ENCODE peak calls at places on chromosomes 12 and 14, in six cellular contexts. F is choroid plexus epithelial cell, R is fibroblast of mammary gland, Y is hepatocyte, E is right lobe of liver, G is lung. O is an unnamed sample.

GRCh38 chr14:103528512-103529382 is at the start of gene TRMT61A:
- DNase-seq in F (peak), E (peak), Y (peak), R (peak), G (peak), O (peak)

GRCh38 chr14:21860172-21860571 is 186.6 kb upstream of the OR4E1 start:
- DNase-seq in G (no peak), F (peak), Y (no peak), R (peak), E (no peak), O (peak)

GRCh38 chr12:89529738-89530137 is 3.9 kb upstream of the POC1B start:
- DNase-seq in E (no peak), G (no peak), R (peak), F (peak), Y (peak), O (peak)

GRCh38 chr12:95909871-95910270 is 32.5 kb downstream of the CCDC38 start:
- DNase-seq in F (no peak), Y (no peak), R (no peak), E (no peak), G (no peak), O (no peak)

GRCh38 chr12:50195832-50196231 is 28.7 kb upstream of the CERS5 start:
- DNase-seq in E (no peak), G (no peak), F (no peak), Y (no peak), R (no peak), O (no peak)

GRCh38 chr12:57476162-57476992 is 3.3 kb downstream of the ARHGAP9 start:
- DNase-seq in Y (no peak), F (no peak), G (no peak), E (no peak), R (no peak), O (no peak)

GRCh38 chr14:20278414-20278813 is 27.3 kb downstream of the TTC5 start:
- DNase-seq in E (no peak), F (peak), G (no peak), Y (peak), R (peak), O (peak)

GRCh38 chr14:91390165-91390778 is 27.3 kb downstream of the CCDC88C start:
- DNase-seq in Y (no peak), F (no peak), G (no peak), R (no peak), E (no peak), O (no peak)

GRCh38 chr12:873954-874353 is 75.5 kb downstream of the RAD52 start:
- DNase-seq in R (peak), E (no peak), F (peak), Y (no peak), G (no peak), O (no peak)

GRCh38 chr14:66507181-66507721 is 696 bp upstream of the GPHN start:
- DNase-seq in G (no peak), R (no peak), Y (no peak), F (no peak), E (no peak), O (no peak)

GRCh38 chr12:56115329-56115728 is 1.1 kb upstream of the RPL41 start:
- DNase-seq in Y (no peak), E (no peak), G (no peak), F (peak), R (peak), O (peak)

GRCh38 chr14:103561381-103562134 is 899 bp downstream of the BAG5 start:
- DNase-seq in Y (peak), G (peak), R (peak), E (no peak), F (peak), O (peak)

GRCh38 chr14:72894623-72895378 is 900 bp upstream of the DPF3 start:
- DNase-seq in Y (peak), E (no peak), R (no peak), G (no peak), F (no peak), O (peak)

GRCh38 chr12:31524791-31525495 is 66.0 kb downstream of the DENND5B start:
- DNase-seq in F (peak), R (peak), Y (no peak), E (no peak), G (no peak), O (peak)

GRCh38 chr12:56877195-56878009 is 56.8 kb downstream of the SDR9C7 start:
- DNase-seq in E (no peak), G (no peak), F (no peak), R (no peak), Y (no peak), O (no peak)

GRCh38 chr12:71746983-71747611 is 7.6 kb upstream of the RAB21 start:
- DNase-seq in G (peak), R (peak), Y (peak), F (peak), E (no peak), O (peak)
- TF ChIP-seq CTCF in G (peak), R (peak), Y (peak), F (peak), E (peak), O (peak)

GRCh38 chr12:7637641-7638040 is 28.1 kb downstream of the APOBEC1 start:
- DNase-seq in R (no peak), Y (no peak), G (no peak), F (no peak), E (no peak), O (no peak)
- H3K4me3 ChIP-seq in R (no peak), Y (no peak), G (no peak), F (no peak), E (no peak), O (no peak)

DNA sequence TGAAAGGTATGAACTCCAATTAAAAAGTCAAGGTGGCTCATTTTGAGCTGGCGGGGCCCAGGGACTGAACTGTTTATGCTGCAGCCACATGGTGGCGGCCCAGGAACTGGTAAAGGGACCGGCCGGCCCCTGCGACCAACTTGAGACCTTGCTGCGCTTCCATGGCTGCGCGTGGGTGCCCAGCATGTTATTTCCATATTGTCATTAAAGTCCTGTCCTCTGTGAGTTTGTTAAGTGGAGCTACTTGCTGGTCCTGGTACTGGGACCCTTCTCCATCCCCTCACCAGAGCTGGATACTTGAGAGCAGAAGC is 62.3 kb downstream of the BEGAIN start:
- DNase-seq in Y (peak), R (peak), F (peak), E (no peak), G (no peak), O (peak)
- TF ChIP-seq CTCF in Y (peak), R (peak), F (peak), E (peak), G (no peak), O (no peak)

DNA sequence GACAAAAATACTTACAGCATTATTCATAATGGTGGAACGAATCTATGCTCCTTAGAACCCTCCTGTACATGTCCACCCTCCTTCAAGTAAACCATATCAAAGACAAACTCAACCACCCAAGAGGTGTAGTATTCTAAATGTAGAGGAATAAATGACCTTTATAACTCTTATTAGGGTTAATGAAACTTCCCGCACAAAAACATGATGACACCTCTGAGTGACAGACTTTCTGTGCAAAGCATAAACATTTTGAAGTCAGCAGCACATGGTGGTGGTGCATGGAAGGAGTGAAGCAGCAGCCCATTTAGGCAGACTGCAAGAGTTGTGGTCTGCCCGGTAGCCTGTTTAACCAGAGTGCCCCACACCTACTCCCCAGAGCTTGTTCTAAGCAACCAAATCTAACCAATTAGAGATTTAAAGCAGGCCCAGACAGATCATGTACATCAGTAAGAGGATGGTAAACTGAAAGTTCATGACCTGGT is 615 bp upstream of the ASB8 start:
- DNase-seq in F (no peak), G (no peak), R (no peak), Y (no peak), E (no peak), O (no peak)
- H3K4me3 ChIP-seq in F (peak), G (no peak), R (peak), Y (no peak), E (peak), O (peak)

DNA sequence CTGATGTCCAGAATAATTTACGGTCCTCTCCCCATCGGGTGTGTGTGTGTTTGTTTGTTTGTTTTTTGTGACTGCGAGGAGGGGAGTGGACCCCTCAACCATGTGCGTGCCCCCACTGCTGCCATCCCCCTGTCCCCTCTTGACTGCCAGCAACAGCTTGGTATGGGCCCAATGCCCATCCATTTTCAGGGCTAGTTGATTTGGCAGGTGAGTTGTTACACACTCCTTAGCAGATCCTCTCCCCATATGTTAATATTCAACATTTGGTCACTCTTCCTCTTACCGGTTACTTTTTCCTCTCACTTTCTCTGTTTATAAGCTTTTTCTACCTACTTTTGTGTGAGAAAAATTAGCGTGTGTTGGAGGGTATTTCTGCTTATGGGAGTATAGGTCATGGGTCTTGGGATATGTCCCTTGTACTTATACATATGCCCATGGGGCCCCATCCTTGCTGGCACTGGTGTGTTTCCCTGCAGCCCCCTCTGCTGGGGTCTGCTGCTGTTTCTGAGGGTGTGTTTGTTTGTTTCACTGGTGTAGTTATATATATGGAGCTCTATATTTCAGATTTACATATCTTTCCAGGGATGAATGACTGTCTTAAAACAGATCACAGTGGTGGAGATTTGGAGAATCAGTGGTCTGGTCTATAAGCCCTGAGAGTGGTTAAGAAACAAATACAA is 33.8 kb downstream of the ZFHX2 start:
- DNase-seq in G (no peak), E (no peak), Y (no peak), R (no peak), F (no peak), O (no peak)
- TF ChIP-seq CTCF in G (no peak), E (no peak), Y (no peak), R (no peak), F (no peak), O (no peak)

DNA sequence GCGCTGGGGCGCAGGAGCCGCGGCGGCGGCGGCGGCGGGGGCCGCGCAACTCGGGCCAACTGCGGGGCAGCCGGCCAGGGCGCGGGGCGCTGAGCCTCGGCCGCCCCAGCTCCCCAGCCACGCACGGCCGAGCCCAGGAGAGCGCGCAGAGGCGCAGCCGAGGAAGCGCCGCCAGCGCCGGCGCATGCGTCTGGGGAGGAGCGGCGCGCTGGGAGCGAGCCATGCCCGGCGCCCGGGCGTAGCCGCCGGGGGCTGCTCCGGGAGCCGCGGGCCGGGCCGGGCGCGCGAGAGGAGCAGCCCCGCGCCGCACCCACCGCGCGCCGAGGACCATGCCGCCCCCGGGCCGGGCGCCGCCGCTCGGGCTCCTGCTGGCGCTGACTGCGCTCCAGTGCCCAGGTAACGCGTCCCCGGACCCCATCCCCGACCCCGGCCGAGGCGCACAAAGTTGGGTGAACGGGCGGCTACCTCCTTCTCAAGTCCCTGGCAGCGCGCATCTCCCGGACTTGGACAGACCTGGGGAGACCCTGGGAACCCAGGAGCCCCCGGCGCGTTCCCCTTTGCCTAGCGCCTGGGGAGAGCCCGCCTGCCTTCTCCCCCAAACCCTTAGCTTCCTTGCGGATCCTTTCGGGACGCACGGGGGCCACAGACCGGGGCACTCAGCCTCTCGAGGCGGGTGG is 121.4 kb downstream of the AACS start:
- DNase-seq in G (no peak), Y (no peak), F (peak), E (no peak), R (no peak), O (no peak)
- H3K4me3 ChIP-seq in G (no peak), Y (no peak), F (peak), E (peak), R (no peak), O (peak)

GRCh38 chr14:23058654-23059504 is 1.6 kb upstream of the CDH24 start:
- DNase-seq in R (no peak), Y (no peak), F (no peak), G (no peak), E (no peak), O (no peak)

GRCh38 chr14:23061995-23062394 is 4.7 kb upstream of the CDH24 start:
- DNase-seq in R (peak), G (peak), E (no peak), F (peak), Y (peak), O (peak)

GRCh38 chr14:23063601-23064000 is 6.3 kb upstream of the CDH24 start:
- DNase-seq in R (no peak), E (no peak), Y (no peak), G (no peak), F (no peak), O (no peak)

GRCh38 chr14:23057757-23058653 is 685 bp upstream of the CDH24 start:
- DNase-seq in E (peak), G (peak), Y (peak), R (peak), F (peak), O (peak)

DNA sequence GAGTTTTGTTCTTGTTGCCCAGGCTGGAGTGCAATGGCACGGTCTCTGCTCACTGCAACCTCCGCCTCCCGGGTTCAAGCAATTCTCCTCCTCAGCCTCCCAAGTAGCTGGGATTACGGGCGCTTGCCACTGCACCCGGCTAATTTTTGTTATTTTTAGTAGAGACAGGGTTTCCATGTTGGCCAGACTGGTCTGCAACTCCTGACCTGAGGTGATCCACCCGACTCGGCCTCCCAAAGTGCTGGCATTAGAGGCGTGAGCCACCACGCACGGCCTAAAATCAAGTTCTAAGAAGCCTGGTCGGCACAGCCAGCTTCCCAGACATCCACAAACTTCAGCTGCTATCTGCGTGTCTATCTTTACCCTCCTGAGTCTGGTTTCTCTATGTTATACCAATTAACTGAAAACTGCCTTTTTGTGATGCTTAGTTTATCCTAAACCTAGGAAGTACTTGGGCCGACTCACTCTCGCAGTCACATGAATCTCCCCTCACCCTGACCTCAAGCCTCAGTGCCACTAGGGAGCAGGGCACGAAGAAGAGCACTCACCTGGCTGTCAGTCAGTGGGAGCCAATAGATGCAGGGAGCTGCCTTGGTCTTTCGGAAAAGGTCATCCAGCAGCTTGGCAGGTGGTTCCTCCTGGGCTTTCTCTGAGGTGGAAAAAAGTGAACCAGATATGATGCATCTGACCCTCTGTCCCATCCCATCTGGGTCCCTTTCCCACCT is 3.4 kb upstream of the CDH24 start:
- DNase-seq in E (no peak), F (no peak), R (no peak), G (no peak), Y (no peak), O (no peak)
- TF ChIP-seq CTCF in E (no peak), F (no peak), R (no peak), G (no peak), Y (no peak), O (no peak)

GRCh38 chr12:64042901-64043300 is 179.2 kb downstream of the KICS2 start:
- DNase-seq in Y (no peak), F (peak), G (no peak), E (no peak), R (peak), O (peak)
- H3K4me3 ChIP-seq in Y (no peak), F (no peak), G (no peak), E (no peak), R (no peak), O (no peak)

DNA sequence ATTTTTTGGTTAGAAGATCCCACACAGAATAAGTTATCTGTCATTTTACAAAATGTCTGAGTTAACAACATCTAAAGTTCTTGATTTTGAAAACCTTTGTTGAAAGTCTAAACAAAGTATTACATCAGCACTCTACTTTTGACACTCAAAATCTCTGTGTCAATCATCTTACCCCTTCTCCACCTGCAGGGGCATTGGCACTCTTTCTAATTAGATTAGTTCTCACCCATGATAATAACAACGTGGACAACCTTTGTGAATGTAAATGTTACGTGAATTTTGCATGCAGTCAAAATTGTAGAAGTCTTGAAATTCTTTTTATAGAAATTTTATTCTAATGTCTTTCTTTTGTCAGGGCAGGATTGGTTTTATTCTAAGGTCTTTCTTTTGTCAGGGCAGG is 33.5 kb upstream of the PPFIA2 start:
- DNase-seq in Y (no peak), E (no peak), F (no peak), G (no peak), R (no peak), O (no peak)
- TF ChIP-seq CTCF in Y (no peak), E (no peak), F (no peak), G (no peak), R (no peak), O (no peak)